ENCODE peak calls at places on chromosomes 5 and 9, in four cellular contexts. O is kidney tubule cell, C is AG08395, Q is LHCN-M2. X is an unnamed sample.

GRCh38 chr9:83060557-83060956 is 2.4 kb downstream of the RASEF start:
- DNase-seq in O (peak; percentile 65), C (no peak), Q (no peak), X (no peak)

GRCh38 chr9:37329576-37329975 is 92.9 kb upstream of the GRHPR start:
- DNase-seq in O (peak; percentile 31), C (peak; percentile 3), Q (peak; percentile 41), X (peak; percentile 41)

GRCh38 chr9:121483473-121484031 is 16.1 kb downstream of the GGTA1 start:
- DNase-seq in O (no peak), C (no peak), Q (no peak), X (no peak)

GRCh38 chr5:93746406-93747056 is 5.1 kb upstream of the POU5F2 start:
- DNase-seq in O (peak; percentile 40), C (peak; percentile 19), Q (peak; percentile 50), X (peak; percentile 66)

GRCh38 chr9:133207540-133208170 is 1.4 kb downstream of the OBP2B start:
- DNase-seq in O (no peak), C (no peak), Q (no peak), X (no peak)

GRCh38 chr9:121649476-121650219 is 1.8 kb upstream of the DAB2IP start:
- DNase-seq in O (no peak), C (no peak), Q (no peak), X (no peak)

GRCh38 chr5:135107986-135108385 is 74.0 kb upstream of the PITX1 start:
- DNase-seq in O (no peak), C (no peak), Q (no peak), X (no peak)

GRCh38 chr5:143118222-143118621 is 285.3 kb downstream of the NR3C1 start:
- DNase-seq in O (no peak), C (no peak), Q (no peak), X (no peak)

GRCh38 chr5:38165435-38165834 is 92.9 kb upstream of the EGFLAM start:
- DNase-seq in O (no peak), C (no peak), Q (no peak), X (no peak)

GRCh38 chr9:114347675-114348074 is 18.0 kb downstream of the ORM2 start:
- DNase-seq in O (no peak), C (no peak), Q (no peak), X (no peak)

GRCh38 chr5:142145106-142145900 is 36.7 kb downstream of the NDFIP1 start:
- DNase-seq in O (peak; percentile 67), C (peak; percentile 77), Q (peak; percentile 68), X (peak; percentile 68)

GRCh38 chr9:111914749-111915424 is 18.3 kb downstream of the UGCG start:
- DNase-seq in O (no peak), C (no peak), Q (peak; percentile 70), X (no peak)

GRCh38 chr5:171317225-171317624 is 8.2 kb downstream of the TLX3 start:
- DNase-seq in O (no peak), C (no peak), Q (no peak), X (no peak)

GRCh38 chr9:95452176-95452575 is 64.6 kb downstream of the PTCH1 start:
- DNase-seq in O (no peak), C (no peak), Q (no peak), X (no peak)

GRCh38 chr5:2007437-2007905 is 124.7 kb upstream of the IRX4 start:
- DNase-seq in O (no peak), C (no peak), Q (no peak), X (no peak)

GRCh38 chr9:18457498-18457897 is 16.5 kb upstream of the ADAMTSL1 start:
- DNase-seq in O (peak; percentile 10), C (no peak), Q (no peak), X (peak; percentile 65)

GRCh38 chr5:108681079-108681921 is 66.4 kb upstream of the FER start:
- DNase-seq in O (peak; percentile 64), C (peak; percentile 70), Q (peak; percentile 69), X (peak; percentile 77)

X was measured in HCEC 1CT.